ENCODE peak calls at places on chromosomes 11 and 22, in six cellular contexts. G is heart right ventricle, L is ovary, R is brain microvascular endothelial cell, A is AG04450, S is A549. K is an unnamed sample.

GRCh38 chr11:122020902-122021301 is 95.1 kb downstream of the BLID start:
- DNase-seq in G (no peak), L (peak), R (peak), A (no peak), S (no peak), K (no peak)

GRCh38 chr22:19959043-19959586 is 17.5 kb upstream of the TXNRD2 start:
- DNase-seq in G (peak), L (peak), R (peak), A (no peak), S (no peak), K (peak)

GRCh38 chr11:34349882-34350281 is 7.9 kb downstream of the ABTB2 start:
- DNase-seq in G (no peak), L (no peak), R (peak), A (no peak), S (no peak), K (no peak)

GRCh38 chr22:37176464-37177061 is 11.5 kb downstream of the C1QTNF6 start:
- DNase-seq in G (peak), L (peak), R (peak), A (no peak), S (no peak), K (peak)

GRCh38 chr11:72141066-72141465 is 5.5 kb downstream of the FOLR3 start:
- DNase-seq in G (no peak), L (no peak), R (peak), A (peak), S (peak), K (peak)

GRCh38 chr11:15562230-15562629 is 447.5 kb downstream of the INSC start:
- DNase-seq in G (no peak), L (no peak), R (no peak), A (no peak), S (no peak), K (no peak)

GRCh38 chr11:103085758-103086365 is 6.1 kb downstream of the DCUN1D5 start:
- DNase-seq in G (no peak), L (no peak), R (peak), A (no peak), S (no peak), K (no peak)

GRCh38 chr11:66324626-66325025 is 7.8 kb upstream of the CD248 start:
- DNase-seq in G (no peak), L (peak), R (no peak), A (no peak), S (no peak), K (no peak)

GRCh38 chr22:24427500-24428164 is at the start of gene ADORA2A:
- DNase-seq in G (peak), L (no peak), R (no peak), A (no peak), S (no peak), K (no peak)

GRCh38 chr11:114257621-114258558 is 38.3 kb upstream of the NNMT start:
- DNase-seq in G (peak), L (peak), R (no peak), A (no peak), S (no peak), K (no peak)

GRCh38 chr22:35547993-35548761 is 7.5 kb downstream of the RASD2 start:
- DNase-seq in G (no peak), L (no peak), R (no peak), A (no peak), S (no peak), K (peak)

GRCh38 chr11:124415356-124415923 is 9.2 kb downstream of the OR8B4 start:
- DNase-seq in G (no peak), L (no peak), R (peak), A (peak), S (peak), K (no peak)

GRCh38 chr22:43634316-43634715 is 177.8 kb downstream of the EFCAB6 start:
- DNase-seq in G (no peak), L (no peak), R (no peak), A (no peak), S (no peak), K (no peak)

GRCh38 chr11:112453601-112454577 is 193.2 kb upstream of the PLET1 start:
- DNase-seq in G (peak), L (no peak), R (peak), A (no peak), S (peak), K (peak)

GRCh38 chr22:17754233-17754925 is 19.9 kb downstream of the BID start:
- DNase-seq in G (no peak), L (no peak), R (no peak), A (no peak), S (no peak), K (no peak)

GRCh38 chr22:42299586-42300285 is 29.3 kb upstream of the TCF20 start:
- DNase-seq in G (no peak), L (no peak), R (no peak), A (no peak), S (no peak), K (no peak)

GRCh38 chr11:133082851-133083488 is 449.3 kb downstream of the OPCML start:
- DNase-seq in G (peak), L (no peak), R (peak), A (no peak), S (peak), K (peak)

GRCh38 chr11:103420593-103420992 is 311.4 kb downstream of the DYNC2H1 start:
- DNase-seq in G (no peak), L (no peak), R (peak), A (no peak), S (no peak), K (no peak)

GRCh38 chr11:22688914-22689313 is 22.5 kb downstream of the GAS2 start:
- DNase-seq in G (no peak), L (no peak), R (no peak), A (no peak), S (no peak), K (no peak)

GRCh38 chr11:135006800-135007199 is 594.8 kb upstream of the B3GAT1 start:
- DNase-seq in G (no peak), L (no peak), R (no peak), A (no peak), S (no peak), K (no peak)

GRCh38 chr22:35349704-35350538 is 31.0 kb upstream of the HMOX1 start:
- DNase-seq in G (no peak), L (peak), R (no peak), A (no peak), S (no peak), K (peak)

GRCh38 chr11:120340529-120340928 is 4.3 kb downstream of the ARHGEF12 start:
- DNase-seq in G (no peak), L (no peak), R (no peak), A (no peak), S (no peak), K (no peak)
- H3K27ac ChIP-seq in G (peak), L (no peak), R (no peak), A (no peak), S (no peak), K (no peak)

GRCh38 chr11:73386568-73386967 is 10.4 kb downstream of the RELT start:
- DNase-seq in G (no peak), L (no peak), R (no peak), A (no peak), S (no peak), K (no peak)

GRCh38 chr11:73384127-73384441 is 7.9 kb downstream of the RELT start:
- DNase-seq in G (no peak), L (no peak), R (no peak), A (no peak), S (no peak), K (no peak)

GRCh38 chr11:73384531-73384870 is 8.3 kb downstream of the RELT start:
- DNase-seq in G (no peak), L (no peak), R (no peak), A (no peak), S (no peak), K (no peak)

GRCh38 chr11:73386026-73386425 is 9.8 kb downstream of the RELT start:
- DNase-seq in G (no peak), L (no peak), R (no peak), A (no peak), S (no peak), K (no peak)

DNA sequence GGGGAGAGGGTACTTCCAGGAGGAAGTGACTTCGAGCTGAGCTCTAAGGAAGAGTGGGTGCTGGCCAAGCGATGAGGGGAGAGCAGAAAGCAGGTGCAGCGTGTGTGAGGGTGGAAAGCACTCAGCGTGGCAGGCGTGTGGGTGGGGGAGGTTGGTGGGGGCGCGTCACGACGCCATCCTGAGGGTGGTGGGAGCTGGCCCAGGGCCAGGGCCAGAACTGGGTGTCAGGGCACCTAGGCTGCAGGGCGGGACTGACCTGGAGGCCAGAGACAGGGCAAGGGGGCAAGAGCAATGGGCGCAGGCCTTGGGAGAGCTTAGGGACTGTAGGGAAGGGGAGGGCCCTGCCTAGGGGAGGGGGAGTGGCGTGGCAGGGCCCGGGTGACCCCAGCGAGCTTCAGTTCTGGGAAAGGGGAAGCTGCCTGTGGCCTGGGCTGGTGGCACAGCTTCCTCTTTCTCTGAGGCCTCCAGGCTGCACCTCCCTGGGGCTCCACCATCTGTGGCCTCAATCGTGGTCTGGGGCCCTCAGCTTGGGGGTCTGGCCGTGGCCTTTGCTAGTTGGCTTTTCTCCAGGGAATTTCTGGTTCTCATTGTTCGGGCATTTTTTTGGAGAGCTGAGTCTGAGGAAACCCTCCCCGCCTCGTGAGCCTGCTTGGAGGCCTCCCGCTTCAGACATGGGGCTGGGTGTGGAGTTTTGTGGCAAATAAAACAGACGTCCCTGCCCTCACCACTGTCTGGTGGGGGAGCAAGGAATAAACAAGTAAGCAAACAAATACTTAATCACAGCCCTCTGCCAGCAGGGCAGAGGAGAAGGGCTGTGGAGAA is 8.9 kb downstream of the RELT start:
- DNase-seq in G (peak), L (no peak), R (no peak), A (no peak), S (no peak), K (peak)
- H3K27ac ChIP-seq in G (no peak), L (no peak), R (no peak), A (no peak), S (peak), K (no peak)

GRCh38 chr11:32434387-32435151 is 770 bp downstream of the WT1 start:
- DNase-seq in G (peak), L (peak), R (no peak), A (no peak), S (peak), K (peak)
- H3K27ac ChIP-seq in G (peak), L (peak), R (no peak), A (no peak), S (peak), K (no peak)

DNA sequence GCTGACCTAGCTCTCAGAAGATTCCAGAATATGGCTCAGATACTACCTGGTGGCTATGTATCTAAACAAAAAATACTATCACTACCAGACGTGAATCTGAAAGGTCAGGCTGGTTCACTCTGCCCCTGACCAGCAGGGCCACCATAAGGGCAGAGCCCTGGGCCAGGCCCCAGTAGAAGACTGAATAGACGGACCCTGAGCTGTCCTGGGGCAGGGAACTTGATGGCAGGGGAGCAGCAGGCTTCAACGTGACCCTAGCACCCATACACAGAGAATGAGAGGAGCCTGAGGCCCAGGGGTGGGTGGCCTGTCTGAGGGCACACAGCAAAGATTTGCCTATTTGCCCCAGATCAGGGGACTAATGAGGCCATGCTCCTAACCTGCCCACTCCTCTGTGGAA is 6.6 kb upstream of the RNF185 start:
- DNase-seq in G (no peak), L (no peak), R (no peak), A (no peak), S (no peak), K (no peak)
- H3K27ac ChIP-seq in G (no peak), L (no peak), R (no peak), A (no peak), S (no peak), K (no peak)

GRCh38 chr11:57764972-57765371 is 3.4 kb downstream of the CTNND1 start:
- DNase-seq in G (no peak), L (no peak), R (no peak), A (no peak), S (no peak), K (peak)

GRCh38 chr11:57764527-57764926 is 2.9 kb downstream of the CTNND1 start:
- DNase-seq in G (no peak), L (no peak), R (no peak), A (no peak), S (no peak), K (no peak)

GRCh38 chr11:57762235-57762866 is 749 bp downstream of the CTNND1 start:
- DNase-seq in G (no peak), L (no peak), R (no peak), A (no peak), S (peak), K (peak)

GRCh38 chr11:57761301-57762234 is at the start of gene CTNND1:
- DNase-seq in G (peak), L (peak), R (peak), A (peak), S (peak), K (peak)

DNA sequence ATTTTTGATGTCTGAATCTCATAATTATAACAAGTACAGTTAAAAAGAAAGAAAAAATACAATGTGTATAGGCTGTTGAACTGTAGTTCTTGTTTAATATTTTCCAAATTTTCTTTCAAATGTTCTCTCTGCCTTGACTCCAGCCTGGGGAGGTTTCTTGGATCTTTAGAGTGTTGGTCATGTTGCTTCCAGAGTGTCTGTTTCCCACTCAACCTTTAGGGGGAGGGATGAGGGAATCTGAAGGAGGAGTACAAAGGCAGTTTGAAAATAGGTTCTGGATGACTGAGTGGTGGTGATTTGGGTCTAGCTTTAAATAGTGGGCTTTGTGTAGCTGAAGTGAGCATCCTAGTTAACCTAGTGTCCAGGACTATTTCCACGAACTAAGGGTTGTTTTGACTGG is 2.0 kb downstream of the CTNND1 start:
- DNase-seq in G (no peak), L (no peak), R (peak), A (no peak), S (peak), K (peak)
- H3K27ac ChIP-seq in G (peak), L (no peak), R (peak), A (no peak), S (peak), K (peak)

GRCh38 chr11:36361472-36361871 is 65.4 kb downstream of the PRR5L start:
- DNase-seq in G (no peak), L (no peak), R (no peak), A (no peak), S (no peak), K (no peak)

GRCh38 chr11:36363361-36364272 is 67.5 kb downstream of the PRR5L start:
- DNase-seq in G (no peak), L (no peak), R (no peak), A (no peak), S (no peak), K (no peak)

GRCh38 chr11:36364551-36364950 is 68.5 kb downstream of the PRR5L start:
- DNase-seq in G (no peak), L (no peak), R (no peak), A (no peak), S (no peak), K (no peak)

GRCh38 chr11:36361901-36362391 is 65.9 kb downstream of the PRR5L start:
- DNase-seq in G (no peak), L (peak), R (peak), A (peak), S (no peak), K (peak)

DNA sequence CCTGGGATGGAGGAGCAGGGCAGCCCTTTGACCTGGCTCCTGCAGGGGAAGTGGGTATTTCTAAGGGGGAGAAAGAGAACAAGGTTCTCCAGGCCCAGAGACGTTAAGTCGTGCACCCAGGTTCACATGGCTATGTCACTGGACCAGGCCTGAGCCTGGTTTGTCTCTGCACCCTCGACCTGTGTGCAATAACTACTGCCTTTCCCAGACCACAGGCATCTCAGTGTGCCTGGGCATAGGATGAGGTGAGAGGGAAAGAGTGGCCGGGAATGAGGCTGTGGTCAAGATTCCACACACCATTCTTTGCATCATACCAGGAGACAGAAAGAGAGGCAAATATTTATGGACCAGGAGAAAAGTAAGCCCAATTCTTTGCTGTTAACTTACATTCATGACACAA is 66.8 kb downstream of the PRR5L start:
- DNase-seq in G (no peak), L (no peak), R (peak), A (peak), S (no peak), K (peak)
- H3K27ac ChIP-seq in G (no peak), L (no peak), R (peak), A (peak), S (peak), K (peak)

GRCh38 chr11:77065878-77066228 is 918 bp upstream of the CAPN5 start:
- DNase-seq in G (no peak), L (peak), R (peak), A (no peak), S (no peak), K (peak)

GRCh38 chr11:77068461-77069335 is 1.9 kb downstream of the CAPN5 start:
- DNase-seq in G (no peak), L (peak), R (no peak), A (no peak), S (no peak), K (no peak)

GRCh38 chr11:77067776-77068460 is 1.1 kb downstream of the CAPN5 start:
- DNase-seq in G (no peak), L (peak), R (no peak), A (no peak), S (no peak), K (no peak)

GRCh38 chr11:77064648-77065217 is 2.0 kb upstream of the CAPN5 start:
- DNase-seq in G (no peak), L (peak), R (no peak), A (no peak), S (no peak), K (no peak)

DNA sequence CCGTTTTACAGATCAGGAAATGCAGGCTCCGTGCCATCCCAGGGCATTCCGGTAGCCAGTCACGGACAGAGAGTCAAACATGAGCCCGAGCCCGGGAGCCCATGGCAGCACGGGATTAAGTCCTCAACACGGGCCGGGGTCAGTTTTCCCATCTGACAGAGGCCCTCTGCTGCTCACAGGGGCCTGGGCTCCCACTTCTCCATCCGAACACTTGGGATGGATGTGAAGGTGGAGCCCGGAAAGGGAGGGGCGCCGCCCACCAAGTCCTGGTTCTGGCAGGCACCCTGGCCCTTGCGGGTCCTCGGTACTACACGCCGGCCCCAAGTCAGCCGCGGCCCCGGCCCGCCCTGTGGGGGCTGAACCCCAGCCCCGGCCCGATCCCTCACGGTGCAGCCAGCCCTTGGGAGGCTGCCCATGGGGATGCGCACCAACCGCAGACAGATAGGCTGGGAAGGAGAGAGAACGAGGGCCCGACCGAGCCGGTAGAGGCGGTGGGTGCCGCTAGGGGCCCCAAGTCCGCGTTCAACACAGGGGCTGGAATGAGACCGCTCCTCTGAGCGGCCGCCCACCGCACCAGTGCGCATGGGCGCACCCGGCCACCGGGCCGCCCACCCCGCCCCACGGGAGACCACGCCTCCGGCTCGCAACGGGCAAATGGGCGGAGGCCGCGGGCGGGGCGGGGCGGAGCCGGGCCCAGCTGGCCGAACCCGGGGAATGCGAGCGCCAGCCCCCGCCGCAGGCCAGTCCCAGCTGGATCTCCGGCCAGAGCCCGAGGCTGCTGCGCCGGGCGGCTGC is at the start of gene CAPN5:
- DNase-seq in G (peak), L (peak), R (peak), A (peak), S (peak), K (peak)
- H3K27ac ChIP-seq in G (peak), L (peak), R (peak), A (peak), S (peak), K (no peak)

GRCh38 chr11:45860348-45860747 is 13.1 kb downstream of the CRY2 start:
- DNase-seq in G (no peak), L (no peak), R (no peak), A (no peak), S (no peak), K (no peak)
- H3K27ac ChIP-seq in G (peak), L (no peak), R (no peak), A (peak), S (no peak), K (no peak)

K was measured in trophoblast cell.